ENCODE peak calls at places on chromosomes 12 and 14, in nine cellular contexts. One of them, this sample, is unnamed.
A peak's percentile ranks its signal among the peaks of the same experiment; 100 is the strongest.

GRCh38 chr12:119835068-119835467 is 42.1 kb downstream of the CIT start:
- DNase-seq in glutamatergic neuron: no peak
- DNase-seq in Caki2: no peak
- DNase-seq in NCI-H2029: no peak
- DNase-seq in astrocyte of the spinal cord: no peak
- DNase-seq in frontal cortex: no peak
- DNase-seq in posterior vena cava: no peak
- DNase-seq in NCI-H510A treated with DMSO at 0.1 percent for 48 hours: no peak
- DNase-seq in LoVo: no peak
- DNase-seq in this sample: peak; percentile 21

GRCh38 chr12:31989987-31990386 is 30.8 kb downstream of the RESF1 start:
- DNase-seq in NCI-H510A treated with DMSO at 0.1 percent for 48 hours: no peak
- DNase-seq in LoVo: no peak
- DNase-seq in NCI-H2029: no peak
- DNase-seq in glutamatergic neuron: no peak
- DNase-seq in astrocyte of the spinal cord: peak; percentile 7
- DNase-seq in Caki2: peak; percentile 20
- DNase-seq in frontal cortex: no peak
- DNase-seq in posterior vena cava: no peak
- DNase-seq in this sample: no peak

GRCh38 chr12:66140726-66141125 is 10.2 kb upstream of the LLPH start:
- DNase-seq in NCI-H2029: no peak
- DNase-seq in frontal cortex: no peak
- DNase-seq in NCI-H510A treated with DMSO at 0.1 percent for 48 hours: no peak
- DNase-seq in posterior vena cava: no peak
- DNase-seq in LoVo: no peak
- DNase-seq in Caki2: peak; percentile 37
- DNase-seq in astrocyte of the spinal cord: no peak
- DNase-seq in glutamatergic neuron: no peak
- DNase-seq in this sample: peak; percentile 31

GRCh38 chr12:69933115-69933552 is 108.1 kb downstream of the MYRFL start:
- DNase-seq in Caki2: no peak
- DNase-seq in NCI-H510A treated with DMSO at 0.1 percent for 48 hours: no peak
- DNase-seq in posterior vena cava: no peak
- DNase-seq in glutamatergic neuron: peak; percentile 36
- DNase-seq in NCI-H2029: no peak
- DNase-seq in LoVo: no peak
- DNase-seq in frontal cortex: no peak
- DNase-seq in astrocyte of the spinal cord: no peak
- DNase-seq in this sample: no peak

GRCh38 chr14:61565181-61565580 is 130.1 kb upstream of the HIF1A start:
- DNase-seq in NCI-H510A treated with DMSO at 0.1 percent for 48 hours: no peak
- DNase-seq in frontal cortex: no peak
- DNase-seq in NCI-H2029: no peak
- DNase-seq in astrocyte of the spinal cord: no peak
- DNase-seq in glutamatergic neuron: no peak
- DNase-seq in Caki2: no peak
- DNase-seq in LoVo: no peak
- DNase-seq in posterior vena cava: no peak
- DNase-seq in this sample: no peak

GRCh38 chr12:104930388-104931326 is 27.4 kb downstream of the SLC41A2 start:
- DNase-seq in Caki2: peak; percentile 52
- DNase-seq in frontal cortex: no peak
- DNase-seq in NCI-H2029: no peak
- DNase-seq in posterior vena cava: no peak
- DNase-seq in astrocyte of the spinal cord: no peak
- DNase-seq in glutamatergic neuron: no peak
- DNase-seq in NCI-H510A treated with DMSO at 0.1 percent for 48 hours: no peak
- DNase-seq in LoVo: no peak
- DNase-seq in this sample: no peak

GRCh38 chr12:42140901-42141300 is 3.8 kb downstream of the GXYLT1 start:
- DNase-seq in LoVo: no peak
- DNase-seq in frontal cortex: no peak
- DNase-seq in NCI-H510A treated with DMSO at 0.1 percent for 48 hours: no peak
- DNase-seq in posterior vena cava: no peak
- DNase-seq in astrocyte of the spinal cord: peak; percentile 45
- DNase-seq in NCI-H2029: no peak
- DNase-seq in Caki2: peak; percentile 66
- DNase-seq in glutamatergic neuron: no peak
- DNase-seq in this sample: peak; percentile 47

GRCh38 chr14:39315859-39316444 is 82.2 kb downstream of the MIA2 start:
- DNase-seq in LoVo: no peak
- DNase-seq in frontal cortex: no peak
- DNase-seq in Caki2: no peak
- DNase-seq in glutamatergic neuron: no peak
- DNase-seq in NCI-H510A treated with DMSO at 0.1 percent for 48 hours: no peak
- DNase-seq in NCI-H2029: peak; percentile 12
- DNase-seq in posterior vena cava: no peak
- DNase-seq in astrocyte of the spinal cord: no peak
- DNase-seq in this sample: no peak

GRCh38 chr14:77965050-77965449 is 165.1 kb downstream of the ADCK1 start:
- DNase-seq in NCI-H2029: no peak
- DNase-seq in astrocyte of the spinal cord: no peak
- DNase-seq in posterior vena cava: no peak
- DNase-seq in glutamatergic neuron: no peak
- DNase-seq in NCI-H510A treated with DMSO at 0.1 percent for 48 hours: no peak
- DNase-seq in Caki2: no peak
- DNase-seq in frontal cortex: no peak
- DNase-seq in LoVo: no peak
- DNase-seq in this sample: no peak

GRCh38 chr12:68158427-68158826 is 1.1 kb downstream of the IFNG start:
- DNase-seq in glutamatergic neuron: no peak
- DNase-seq in NCI-H510A treated with DMSO at 0.1 percent for 48 hours: no peak
- DNase-seq in astrocyte of the spinal cord: no peak
- DNase-seq in NCI-H2029: no peak
- DNase-seq in LoVo: no peak
- DNase-seq in Caki2: no peak
- DNase-seq in posterior vena cava: no peak
- DNase-seq in frontal cortex: no peak
- DNase-seq in this sample: peak; percentile 64

This sample was measured in HT-29.